ENCODE peak calls at places on chromosomes 16 and 17, in four cellular contexts. T, S, G and D are unnamed samples.

GRCh38 chr16:89478576-89479221 is 11.7 kb downstream of the ANKRD11 start:
- DNase-seq in T (no peak), G (no peak), S (no peak), D (no peak)

GRCh38 chr17:46020023-46020735 is 21.1 kb downstream of the STH start:
- DNase-seq in T (no peak), G (no peak), S (no peak), D (peak; percentile 92)

GRCh38 chr17:37743875-37744632 is 805 bp downstream of the HNF1B start:
- DNase-seq in S (no peak), G (no peak), T (no peak), D (no peak)

GRCh38 chr17:83062011-83062817 is 17.2 kb upstream of the METRNL start:
- DNase-seq in S (no peak), T (no peak), G (peak; percentile 13), D (no peak)

GRCh38 chr16:81127051-81127450 is 30.9 kb upstream of the GCSH start:
- DNase-seq in T (no peak), S (no peak), G (no peak), D (no peak)

GRCh38 chr17:35313875-35314409 is 59.5 kb downstream of the SLFN11 start:
- DNase-seq in S (peak; percentile 67), T (peak; percentile 2), G (peak; percentile 19), D (peak; percentile 1)

GRCh38 chr17:14873540-14873939 is 391.6 kb downstream of the PMP22 start:
- DNase-seq in T (no peak), G (no peak), S (no peak), D (no peak)

GRCh38 chr17:42153919-42154491 is 784 bp downstream of the RAB5C start:
- DNase-seq in G (no peak), S (no peak), T (no peak), D (no peak)

GRCh38 chr16:57704011-57704904 is 9.7 kb downstream of the DRC7 start:
- DNase-seq in T (no peak), S (no peak), G (no peak), D (no peak)

GRCh38 chr17:27630607-27631408 is at the start of gene LGALS9:
- DNase-seq in G (no peak), S (no peak), T (peak; percentile 51), D (peak; percentile 80)

GRCh38 chr17:44738214-44738906 is 20.4 kb upstream of the ADAM11 start:
- DNase-seq in G (no peak), T (no peak), S (no peak), D (no peak)

GRCh38 chr16:57167951-57168350 is 17.9 kb downstream of the PSME3IP1 start:
- DNase-seq in S (no peak), T (peak; percentile 91), G (no peak), D (peak; percentile 84)